ENCODE peak calls at places on chromosomes 12 and 14, in four cellular contexts. One of them, this sample, is unnamed.

GRCh38 chr12:2451025-2451424 is 343.7 kb upstream of the FKBP4 start:
- DNase-seq in IMR-90: peak
- DNase-seq in GM12878: no peak
- DNase-seq in HepG2: no peak
- DNase-seq in this sample: no peak

GRCh38 chr12:108666326-108666995 is 32.8 kb upstream of the SELPLG start:
- DNase-seq in IMR-90: peak
- DNase-seq in GM12878: no peak
- DNase-seq in HepG2: peak
- DNase-seq in this sample: no peak

GRCh38 chr14:92711976-92712653 is 36.3 kb downstream of the LGMN start:
- DNase-seq in IMR-90: no peak
- DNase-seq in HepG2: no peak
- DNase-seq in GM12878: no peak
- DNase-seq in this sample: no peak

GRCh38 chr14:25049559-25050493 is at the start of gene STXBP6:
- DNase-seq in IMR-90: peak
- DNase-seq in HepG2: peak
- DNase-seq in GM12878: no peak
- DNase-seq in this sample: peak

GRCh38 chr12:106142591-106143261 is 4.0 kb upstream of the NUAK1 start:
- DNase-seq in IMR-90: no peak
- DNase-seq in GM12878: no peak
- DNase-seq in HepG2: no peak
- DNase-seq in this sample: no peak

GRCh38 chr12:11885261-11886038 is 185.3 kb upstream of the BCL2L14 start:
- DNase-seq in HepG2: peak
- DNase-seq in GM12878: no peak
- DNase-seq in IMR-90: peak
- DNase-seq in this sample: no peak

GRCh38 chr12:100708591-100708990 is 86.0 kb upstream of the ANO4 start:
- DNase-seq in HepG2: no peak
- DNase-seq in IMR-90: no peak
- DNase-seq in GM12878: no peak
- DNase-seq in this sample: no peak

GRCh38 chr14:100549834-100550625 is 37.2 kb downstream of the BEGAIN start:
- DNase-seq in IMR-90: no peak
- DNase-seq in HepG2: no peak
- DNase-seq in GM12878: no peak
- DNase-seq in this sample: no peak

GRCh38 chr12:28313631-28314030 is 123.4 kb downstream of the CCDC91 start:
- DNase-seq in HepG2: no peak
- DNase-seq in GM12878: no peak
- DNase-seq in IMR-90: peak
- DNase-seq in this sample: no peak

GRCh38 chr14:23464700-23465099 is 4.8 kb upstream of the NGDN start:
- DNase-seq in HepG2: no peak
- DNase-seq in IMR-90: no peak
- DNase-seq in GM12878: no peak
- DNase-seq in this sample: no peak

GRCh38 chr14:32330356-32331226 is 1.5 kb downstream of the AKAP6 start:
- DNase-seq in IMR-90: no peak
- DNase-seq in HepG2: no peak
- DNase-seq in GM12878: no peak
- DNase-seq in this sample: no peak

GRCh38 chr14:63672417-63673180 is 30.9 kb upstream of the WDR89 start:
- DNase-seq in IMR-90: peak
- DNase-seq in GM12878: peak
- DNase-seq in HepG2: no peak
- DNase-seq in this sample: no peak

GRCh38 chr14:94581127-94581999 is at the start of gene SERPINA5:
- DNase-seq in IMR-90: no peak
- DNase-seq in GM12878: no peak
- DNase-seq in HepG2: peak
- DNase-seq in this sample: peak

GRCh38 chr12:78392918-78393317 is 471.7 kb upstream of the SYT1 start:
- DNase-seq in HepG2: no peak
- DNase-seq in IMR-90: peak
- DNase-seq in GM12878: no peak
- DNase-seq in this sample: peak

GRCh38 chr12:38905480-38906351 is at the start of gene CPNE8:
- DNase-seq in GM12878: peak
- DNase-seq in HepG2: no peak
- DNase-seq in IMR-90: no peak
- DNase-seq in this sample: peak

GRCh38 chr14:31320216-31320615 is 100.1 kb downstream of the HEATR5A start:
- DNase-seq in HepG2: no peak
- DNase-seq in GM12878: no peak
- DNase-seq in IMR-90: no peak
- DNase-seq in this sample: no peak

GRCh38 chr12:39235990-39236767 is 206.7 kb downstream of the KIF21A start:
- DNase-seq in IMR-90: no peak
- DNase-seq in GM12878: no peak
- DNase-seq in HepG2: no peak
- DNase-seq in this sample: no peak

GRCh38 chr14:105087963-105088811 is 23.0 kb upstream of the GPR132 start:
- DNase-seq in GM12878: no peak
- DNase-seq in IMR-90: peak
- DNase-seq in HepG2: peak
- DNase-seq in this sample: peak

GRCh38 chr12:106508966-106509365 is 73.8 kb upstream of the RFX4 start:
- DNase-seq in GM12878: no peak
- DNase-seq in HepG2: no peak
- DNase-seq in IMR-90: peak
- DNase-seq in this sample: no peak

GRCh38 chr12:33476058-33476457 is 36.4 kb upstream of the SYT10 start:
- DNase-seq in IMR-90: no peak
- DNase-seq in GM12878: no peak
- DNase-seq in HepG2: no peak
- DNase-seq in this sample: no peak

GRCh38 chr12:14840616-14841015 is 2.7 kb downstream of the ART4 start:
- DNase-seq in IMR-90: no peak
- DNase-seq in HepG2: peak
- DNase-seq in GM12878: no peak
- DNase-seq in this sample: no peak

GRCh38 chr12:14842315-14842714 is 1.0 kb downstream of the ART4 start:
- DNase-seq in IMR-90: no peak
- DNase-seq in HepG2: peak
- DNase-seq in GM12878: no peak
- DNase-seq in this sample: no peak

GRCh38 chr12:14839262-14839661 is 4.1 kb downstream of the ART4 start:
- DNase-seq in HepG2: no peak
- DNase-seq in GM12878: no peak
- DNase-seq in IMR-90: no peak
- DNase-seq in this sample: no peak

GRCh38 chr12:14843425-14843887 is at the start of gene ART4:
- DNase-seq in GM12878: no peak
- DNase-seq in IMR-90: no peak
- DNase-seq in HepG2: peak
- DNase-seq in this sample: peak

GRCh38 chr12:14841761-14842160 is 1.6 kb downstream of the ART4 start:
- DNase-seq in IMR-90: peak
- DNase-seq in GM12878: no peak
- DNase-seq in HepG2: peak
- DNase-seq in this sample: no peak
- H2AFZ ChIP-seq in IMR-90: peak
- H2AFZ ChIP-seq in GM12878: no peak
- H2AFZ ChIP-seq in HepG2: peak
- H2AFZ ChIP-seq in this sample: no peak

GRCh38 chr12:131189781-131190180 is 236.1 kb downstream of the ADGRD1 start:
- DNase-seq in IMR-90: no peak
- DNase-seq in GM12878: no peak
- DNase-seq in HepG2: no peak
- DNase-seq in this sample: no peak
- TF ChIP-seq USF2 in IMR-90: no peak
- TF ChIP-seq USF2 in GM12878: no peak
- TF ChIP-seq USF2 in HepG2: no peak
- TF ChIP-seq USF2 in this sample: no peak

GRCh38 chr12:47080725-47081502 is 1.2 kb upstream of the AMIGO2 start:
- DNase-seq in IMR-90: peak
- DNase-seq in GM12878: no peak
- DNase-seq in HepG2: no peak
- DNase-seq in this sample: no peak
- H2AFZ ChIP-seq in IMR-90: peak
- H2AFZ ChIP-seq in GM12878: no peak
- H2AFZ ChIP-seq in HepG2: no peak
- H2AFZ ChIP-seq in this sample: peak

DNA sequence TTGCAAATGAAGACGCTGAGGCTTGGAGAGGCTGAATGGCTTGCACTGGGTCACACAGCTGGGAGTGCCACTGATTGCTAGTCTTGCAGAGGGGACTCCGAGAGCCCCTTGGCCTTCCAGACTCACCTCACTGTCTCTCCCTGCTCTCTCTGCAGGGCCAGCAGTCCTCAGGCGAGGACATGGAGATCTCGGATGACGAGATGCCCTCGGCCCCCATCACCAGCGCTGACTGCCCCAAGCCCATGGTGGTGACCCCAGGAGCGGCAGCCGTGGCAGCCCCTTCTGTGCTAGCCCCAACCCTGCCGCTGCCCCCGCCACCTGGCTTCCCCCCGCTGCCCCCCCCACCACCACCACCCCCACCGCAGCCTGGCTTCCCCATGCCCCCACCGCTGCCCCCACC is 10.1 kb downstream of the SETD1B start:
- DNase-seq in GM12878: no peak
- DNase-seq in HepG2: no peak
- DNase-seq in IMR-90: no peak
- DNase-seq in this sample: no peak
- TF ChIP-seq USF2 in GM12878: no peak
- TF ChIP-seq USF2 in HepG2: no peak
- TF ChIP-seq USF2 in IMR-90: no peak
- TF ChIP-seq USF2 in this sample: no peak

GRCh38 chr12:131831021-131831571 is 2.9 kb downstream of the MMP17 start:
- DNase-seq in GM12878: no peak
- DNase-seq in HepG2: no peak
- DNase-seq in IMR-90: no peak
- DNase-seq in this sample: no peak
- H2AFZ ChIP-seq in GM12878: no peak
- H2AFZ ChIP-seq in HepG2: no peak
- H2AFZ ChIP-seq in IMR-90: peak
- H2AFZ ChIP-seq in this sample: no peak

DNA sequence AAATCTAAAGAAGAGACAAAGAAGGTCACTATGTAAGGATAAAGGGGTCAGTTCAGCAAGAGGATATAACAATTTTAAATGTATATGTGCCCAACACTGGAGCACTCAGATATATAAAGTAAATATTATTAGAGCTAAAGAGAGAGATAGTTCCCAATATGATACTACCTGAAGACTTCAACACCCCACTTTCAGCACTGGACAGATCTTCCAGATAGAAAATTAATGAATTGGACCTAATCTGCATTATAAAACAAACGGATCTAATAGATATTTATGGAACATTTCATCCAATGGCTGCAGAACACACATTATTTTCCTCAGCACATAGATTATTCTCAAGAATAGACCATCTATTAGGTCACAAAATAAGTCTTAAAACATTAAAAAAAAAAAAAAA is 24.1 kb upstream of the SRGAP1 start:
- DNase-seq in HepG2: no peak
- DNase-seq in IMR-90: no peak
- DNase-seq in GM12878: no peak
- DNase-seq in this sample: no peak
- TF ChIP-seq USF2 in HepG2: no peak
- TF ChIP-seq USF2 in IMR-90: no peak
- TF ChIP-seq USF2 in GM12878: no peak
- TF ChIP-seq USF2 in this sample: no peak

This sample was measured in SK-N-SH.